ENCODE peak calls at places on chromosomes 1 and 21, in nine cellular contexts. Z, V, K, R, J, G, Q, D and B are unnamed samples.

GRCh38 chr1:194658090-194658439 is 1471.7 kb upstream of the B3GALT2 start:
- DNase-seq in V (no peak), D (no peak), R (no peak), G (no peak), J (peak; percentile 50), Z (no peak), K (no peak), Q (no peak), B (no peak)

GRCh38 chr1:94676686-94677085 is 135.1 kb upstream of the F3 start:
- DNase-seq in V (no peak), K (no peak), Z (no peak), G (no peak), R (no peak), J (no peak), D (no peak), Q (no peak), B (no peak)

GRCh38 chr1:236753554-236753953 is 41.5 kb upstream of the MTR start:
- DNase-seq in K (no peak), R (no peak), D (peak; percentile 70), V (peak; percentile 30), Q (no peak), J (peak; percentile 41), G (no peak), Z (no peak), B (no peak)

GRCh38 chr1:55044617-55045397 is 5.5 kb downstream of the PCSK9 start:
- DNase-seq in J (no peak), Z (no peak), G (no peak), R (no peak), V (no peak), D (no peak), K (no peak), Q (no peak), B (peak; percentile 27)

GRCh38 chr1:91004145-91004544 is 17.7 kb downstream of the ZNF644 start:
- DNase-seq in D (no peak), G (no peak), Z (no peak), V (no peak), K (no peak), R (no peak), J (no peak), Q (no peak), B (no peak)

GRCh38 chr1:74773540-74773939 is 40.6 kb downstream of the TYW3 start:
- DNase-seq in Z (no peak), R (no peak), Q (no peak), G (no peak), V (no peak), J (no peak), D (no peak), K (no peak), B (no peak)

GRCh38 chr1:205504311-205505075 is at the start of gene CDK18:
- DNase-seq in K (peak; percentile 97), J (peak; percentile 71), R (peak; percentile 92), Z (no peak), Q (peak; percentile 56), G (peak; percentile 15), V (peak; percentile 75), D (peak; percentile 66), B (peak; percentile 88)

GRCh38 chr1:15489052-15489736 is 13.3 kb downstream of the CELA2B start:
- DNase-seq in Z (no peak), G (no peak), R (no peak), K (no peak), D (no peak), V (no peak), Q (no peak), J (no peak), B (no peak)

GRCh38 chr1:68379085-68379478 is 70.7 kb downstream of the RPE65 start:
- DNase-seq in J (no peak), D (no peak), V (no peak), Z (no peak), G (no peak), Q (no peak), K (no peak), R (no peak), B (no peak)

GRCh38 chr1:159851386-159851785 is 11.1 kb downstream of the VSIG8 start:
- DNase-seq in Q (no peak), K (no peak), J (no peak), G (no peak), D (peak; percentile 67), R (no peak), Z (no peak), V (no peak), B (no peak)

GRCh38 chr21:37172646-37173045 is 94.5 kb downstream of the VPS26C start:
- DNase-seq in D (no peak), R (no peak), J (no peak), K (no peak), G (no peak), V (no peak), Q (no peak), Z (no peak), B (no peak)

GRCh38 chr1:19666139-19666465 is 1.4 kb downstream of the HTR6 start:
- DNase-seq in Z (no peak), Q (no peak), G (no peak), K (no peak), R (no peak), J (no peak), V (no peak), D (no peak), B (no peak)

GRCh38 chr1:195608883-195609282 is 999.4 kb downstream of the KCNT2 start:
- DNase-seq in K (no peak), Z (no peak), J (no peak), Q (no peak), D (no peak), V (no peak), R (no peak), G (no peak), B (no peak)

GRCh38 chr1:195188821-195189220 is 1419.4 kb downstream of the KCNT2 start:
- DNase-seq in G (no peak), D (no peak), K (no peak), Z (no peak), R (no peak), J (no peak), Q (no peak), V (no peak), B (no peak)

GRCh38 chr21:31873275-31873695 is 465 bp downstream of the HUNK start:
- DNase-seq in D (no peak), R (no peak), G (no peak), Q (peak; percentile 28), K (peak; percentile 77), J (no peak), V (no peak), Z (no peak), B (no peak)

GRCh38 chr1:64484651-64485050 is 14.7 kb downstream of the CACHD1 start:
- DNase-seq in Q (no peak), R (no peak), K (no peak), V (no peak), D (no peak), G (no peak), J (no peak), Z (no peak), B (no peak)

GRCh38 chr1:7589080-7589735 is 181.9 kb upstream of the VAMP3 start:
- DNase-seq in Q (no peak), Z (no peak), G (no peak), D (no peak), V (no peak), K (peak; percentile 25), J (no peak), R (peak; percentile 17), B (peak; percentile 25)

GRCh38 chr1:112713466-112714312 is 1.4 kb downstream of the PPM1J start:
- DNase-seq in Q (peak; percentile 40), J (no peak), R (no peak), K (peak; percentile 70), G (no peak), V (no peak), D (peak; percentile 66), Z (no peak), B (no peak)
- H3K4me3 ChIP-seq in Q (peak overlapping the region; percentile 92), J (peak overlapping the region; percentile 85), R (peak overlapping the region; percentile 14), K (peak overlapping the region; percentile 64), G (peak overlapping the region; percentile 81), V (peak overlapping the region; percentile 44), D (peak overlapping the region; percentile 68), Z (no peak overlapping the region), B (peak overlapping the region; percentile 47)

GRCh38 chr1:51814513-51814912 is 64.0 kb downstream of the NRDC start:
- DNase-seq in Z (no peak), G (no peak), J (no peak), K (no peak), D (no peak), V (no peak), R (no peak), Q (no peak), B (no peak)
- H3K36me3 ChIP-seq in Z (peaks cover 43% of the 10 kb centered on the region), G (no peaks in the 10 kb centered on the region), J (peaks cover 42% of the 10 kb centered on the region), K (peaks cover 10% of the 10 kb centered on the region), D (peaks cover 50% of the 10 kb centered on the region), V (peaks cover 29% of the 10 kb centered on the region), R (peaks cover 5% of the 10 kb centered on the region), Q (peaks cover 3% of the 10 kb centered on the region), B (peaks cover 85% of the 10 kb centered on the region)

DNA sequence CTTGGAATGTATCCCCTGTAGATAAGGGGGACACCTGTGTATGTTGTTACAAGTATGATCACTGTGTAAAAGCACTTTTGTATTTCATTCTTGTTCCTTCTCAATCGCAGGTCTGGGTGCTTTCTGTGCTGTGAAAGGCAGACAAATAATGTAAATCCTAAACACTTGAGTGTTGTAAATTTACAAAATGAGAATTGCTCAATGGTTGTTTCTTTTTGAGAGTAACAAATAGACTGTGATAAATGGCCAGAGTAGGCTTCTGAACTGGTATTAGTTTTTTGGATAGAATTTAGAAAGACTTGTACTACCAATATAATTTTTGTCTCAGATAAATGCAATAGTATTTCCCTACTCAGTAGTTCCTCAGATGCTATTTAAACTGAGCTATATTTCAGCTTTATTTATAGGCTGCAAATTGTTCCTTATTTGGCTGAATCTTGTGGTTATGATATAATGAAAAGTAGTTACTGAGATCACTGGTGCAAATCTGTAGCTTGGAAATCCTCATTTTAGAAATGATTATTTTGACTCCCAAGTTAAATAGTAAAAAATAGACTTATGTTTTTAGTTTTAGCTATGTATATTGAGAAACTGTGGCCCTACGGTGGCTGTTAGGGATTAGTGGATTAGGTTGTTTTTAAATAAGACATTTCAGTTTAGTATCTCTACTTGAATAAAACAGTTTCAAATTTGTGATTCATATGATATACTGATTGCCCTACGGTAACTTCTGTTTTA is 9.2 kb downstream of the BACH1 start:
- DNase-seq in G (no peak), J (no peak), R (no peak), Z (no peak), D (peak; percentile 74), K (no peak), Q (no peak), V (no peak), B (no peak)
- H3K4me1 ChIP-seq in G (peaks cover 28% of the 10 kb centered on the region), J (peaks cover 11% of the 10 kb centered on the region), R (no peaks in the 10 kb centered on the region), Z (no peaks in the 10 kb centered on the region), D (peaks cover 77% of the 10 kb centered on the region), K (peaks cover 14% of the 10 kb centered on the region), Q (peaks cover 85% of the 10 kb centered on the region), V (peaks cover 22% of the 10 kb centered on the region), B (peaks cover 49% of the 10 kb centered on the region)

DNA sequence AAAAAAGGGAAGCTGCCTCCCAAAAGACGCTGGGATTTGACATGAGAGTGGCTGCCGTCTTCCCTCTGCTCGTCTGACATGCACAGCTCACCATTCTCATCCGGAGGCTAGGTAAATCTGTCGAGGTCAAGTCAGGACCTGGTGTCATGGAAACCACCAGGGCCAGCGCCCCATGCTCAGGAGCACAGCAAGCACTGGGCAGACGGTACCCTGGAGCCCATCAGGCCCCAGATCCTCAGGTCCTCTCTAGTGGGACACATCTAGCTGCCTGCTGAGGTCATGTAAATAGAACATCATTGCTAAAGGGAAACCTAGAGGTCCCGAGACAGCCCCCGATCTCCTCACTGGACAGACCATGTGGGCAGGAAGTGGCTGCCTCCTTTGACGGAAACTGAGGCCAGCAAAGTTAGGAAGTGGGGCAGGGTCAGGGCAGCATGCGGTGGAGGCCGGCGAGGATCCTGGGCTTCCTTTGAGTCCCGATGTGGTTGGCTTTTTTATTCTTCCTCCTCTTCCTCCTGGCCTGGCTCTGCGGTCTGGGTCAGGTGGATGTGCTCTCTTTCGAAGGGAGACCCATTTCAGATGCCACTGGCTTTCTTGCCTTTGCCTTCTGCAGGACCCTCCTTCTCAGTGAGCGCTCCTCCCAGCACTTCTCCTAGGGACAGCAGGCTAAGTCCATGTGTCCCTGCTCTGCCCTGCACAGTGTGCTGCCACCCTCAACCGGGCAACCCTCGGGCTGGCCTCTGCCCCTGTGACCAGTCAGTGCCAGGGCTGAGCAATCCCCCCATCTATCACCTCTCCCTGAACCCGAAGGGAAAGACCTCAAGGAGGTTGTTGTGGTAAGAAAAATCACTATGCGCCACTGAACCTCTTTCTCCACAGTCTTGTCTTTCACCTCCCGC is 5.9 kb downstream of the AGT start:
- DNase-seq in R (no peak), J (no peak), Q (no peak), D (no peak), K (no peak), V (no peak), Z (no peak), G (no peak), B (no peak)
- H3K4me3 ChIP-seq in R (no peak overlapping the region), J (no peak overlapping the region), Q (no peak overlapping the region), D (no peak overlapping the region), K (peak overlapping the region; percentile 25), V (no peak overlapping the region), Z (no peak overlapping the region), G (no peak overlapping the region), B (no peak overlapping the region)